ENCODE peak calls at places on chromosomes 4 and X, in eight cellular contexts. F is DND-41, S is HCT116, E is NT2/D1, M is fibroblast of lung, W is astrocyte, Q is IMR-90, Y is keratinocyte. K is an unnamed sample.

GRCh38 chr4:51850294-51850693 is 7.3 kb downstream of the DCUN1D4 start:
- DNase-seq in F (no peak), S (no peak), E (no peak), M (no peak), W (no peak), Q (no peak), Y (no peak), K (no peak)

GRCh38 chr4:12852338-12853307 is 631.5 kb downstream of the RAB28 start:
- DNase-seq in F (no peak), S (peak; percentile 63), E (peak; percentile 51), M (peak; percentile 74), W (peak; percentile 47), Q (peak; percentile 52), Y (peak; percentile 4), K (peak; percentile 73)

GRCh38 chr4:115720611-115721010 is 607.2 kb upstream of the NDST4 start:
- DNase-seq in F (no peak), S (no peak), E (no peak), M (no peak), W (peak; percentile 6), Q (no peak), Y (peak; percentile 4), K (peak; percentile 46)

GRCh38 chrX:143306991-143307965 is 210.0 kb downstream of the SPANXN3 start:
- DNase-seq in F (no peak), S (no peak), E (no peak), M (no peak), W (no peak), Q (no peak), Y (no peak), K (no peak)

GRCh38 chrX:47204970-47205369 is 11.3 kb downstream of the UBA1 start:
- DNase-seq in F (no peak), S (no peak), E (no peak), M (no peak), W (no peak), Q (no peak), Y (no peak), K (no peak)

GRCh38 chr4:139368990-139369389 is 66.7 kb upstream of the NDUFC1 start:
- DNase-seq in F (no peak), S (no peak), E (no peak), M (no peak), W (peak; percentile 48), Q (no peak), Y (no peak), K (no peak)

GRCh38 chrX:18755651-18756050 is 48.2 kb downstream of the PPEF1 start:
- DNase-seq in F (no peak), S (no peak), E (no peak), M (no peak), W (no peak), Q (no peak), Y (no peak), K (no peak)

GRCh38 chr4:81457921-81458520 is 13.7 kb downstream of the RASGEF1B start:
- DNase-seq in F (no peak), S (no peak), E (no peak), M (no peak), W (no peak), Q (no peak), Y (no peak), K (no peak)

GRCh38 chr4:156949373-156949814 is 22.2 kb downstream of the PDGFC start:
- DNase-seq in F (no peak), S (no peak), E (no peak), M (peak; percentile 89), W (peak; percentile 95), Q (peak; percentile 80), Y (no peak), K (peak; percentile 88)

GRCh38 chr4:33134366-33134765 is 2414.2 kb downstream of the PCDH7 start:
- DNase-seq in F (no peak), S (no peak), E (no peak), M (no peak), W (no peak), Q (no peak), Y (no peak), K (no peak)

GRCh38 chr4:110108470-110108869 is 89.9 kb downstream of the ELOVL6 start:
- DNase-seq in F (no peak), S (no peak), E (no peak), M (no peak), W (no peak), Q (no peak), Y (no peak), K (no peak)

GRCh38 chr4:138910914-138911336 is 104.7 kb upstream of the NOCT start:
- DNase-seq in F (no peak), S (no peak), E (peak; percentile 80), M (peak; percentile 90), W (peak; percentile 79), Q (peak; percentile 86), Y (peak; percentile 11), K (peak; percentile 83)

GRCh38 chrX:27884654-27885053 is 76.9 kb downstream of the MAGEB10 start:
- DNase-seq in F (no peak), S (no peak), E (no peak), M (no peak), W (no peak), Q (no peak), Y (no peak), K (no peak)

GRCh38 chr4:38078590-38079381 is 118.6 kb downstream of the PTTG2 start:
- DNase-seq in F (no peak), S (no peak), E (no peak), M (peak; percentile 95), W (peak; percentile 81), Q (peak; percentile 94), Y (no peak), K (peak; percentile 59)

GRCh38 chrX:106300239-106300638 is 132.1 kb downstream of the PWWP3B start:
- DNase-seq in F (no peak), S (peak; percentile 92), E (no peak), M (no peak), W (peak; percentile 56), Q (no peak), Y (peak; percentile 85), K (peak; percentile 96)

GRCh38 chr4:26576171-26576829 is 7.6 kb upstream of the TBC1D19 start:
- DNase-seq in F (no peak), S (no peak), E (no peak), M (peak; percentile 86), W (peak; percentile 80), Q (peak; percentile 62), Y (no peak), K (peak; percentile 6)

GRCh38 chr4:7762376-7763040 is 177.2 kb downstream of the AFAP1 start:
- DNase-seq in F (no peak), S (no peak), E (no peak), M (no peak), W (no peak), Q (no peak), Y (no peak), K (no peak)

GRCh38 chr4:151205722-151206121 is 71.2 kb upstream of the PRSS48 start:
- DNase-seq in F (no peak), S (no peak), E (no peak), M (no peak), W (no peak), Q (no peak), Y (no peak), K (no peak)

GRCh38 chr4:151207186-151207585 is 69.8 kb upstream of the PRSS48 start:
- DNase-seq in F (no peak), S (no peak), E (no peak), M (no peak), W (no peak), Q (no peak), Y (no peak), K (no peak)

GRCh38 chr4:151204925-151205524 is 71.9 kb upstream of the PRSS48 start:
- DNase-seq in F (no peak), S (no peak), E (no peak), M (no peak), W (no peak), Q (no peak), Y (no peak), K (no peak)

GRCh38 chr4:151207868-151208267 is 69.1 kb upstream of the PRSS48 start:
- DNase-seq in F (no peak), S (no peak), E (no peak), M (no peak), W (no peak), Q (no peak), Y (no peak), K (no peak)

GRCh38 chr4:151206241-151207005 is 70.5 kb upstream of the PRSS48 start:
- DNase-seq in F (no peak), S (no peak), E (no peak), M (no peak), W (no peak), Q (no peak), Y (no peak), K (no peak)
- H3K9ac ChIP-seq in F (no peak overlapping the region), S (no peak overlapping the region), E (no peak overlapping the region), M (no peak overlapping the region), W (no peak overlapping the region), Q (no peak overlapping the region), Y (no peak overlapping the region), K (no peak overlapping the region)

DNA sequence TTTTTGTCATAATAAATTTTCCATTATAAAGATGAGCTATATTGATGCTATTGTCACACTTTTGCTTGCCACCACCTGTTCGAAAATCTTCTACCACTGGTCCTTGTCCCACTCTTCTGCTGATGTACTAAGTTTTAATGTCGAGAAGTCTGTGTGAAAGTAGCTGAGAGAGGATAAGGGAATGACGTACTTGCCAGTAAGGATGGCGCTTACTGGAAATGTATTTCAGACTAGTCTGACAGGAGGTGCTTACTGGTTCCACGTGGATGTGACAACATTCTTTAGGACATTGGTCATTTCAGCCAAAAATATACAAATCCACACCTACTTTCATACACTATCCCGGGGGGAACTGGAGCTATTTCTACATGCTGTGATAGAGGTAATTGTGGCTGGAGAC is 132.7 kb upstream of the NR3C2 start:
- DNase-seq in F (no peak), S (no peak), E (no peak), M (no peak), W (no peak), Q (no peak), Y (no peak), K (no peak)
- H3K9ac ChIP-seq in F (no peak overlapping the region), S (no peak overlapping the region), E (no peak overlapping the region), M (no peak overlapping the region), W (no peak overlapping the region), Q (no peak overlapping the region), Y (no peak overlapping the region), K (no peak overlapping the region)

DNA sequence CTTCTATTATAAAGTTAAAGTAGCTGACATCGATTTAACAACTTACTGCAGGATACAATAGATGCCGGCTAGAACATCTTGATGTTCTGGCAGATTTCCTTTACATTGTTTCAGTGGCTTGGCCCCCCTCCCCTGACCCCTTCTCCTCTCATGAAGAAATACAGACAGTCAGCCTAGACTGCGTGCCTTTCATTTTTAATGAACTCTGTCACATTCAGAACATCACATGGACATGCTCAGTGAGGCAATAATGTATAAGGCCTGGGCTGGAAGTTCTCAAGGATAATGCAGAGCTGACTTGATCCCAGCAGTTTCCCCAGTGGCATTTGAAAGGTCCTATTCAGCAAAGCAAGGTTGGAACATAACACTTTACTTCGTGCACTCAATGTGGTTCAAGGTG is 239.2 kb downstream of the ANK2 start:
- DNase-seq in F (no peak), S (no peak), E (no peak), M (peak; percentile 14), W (peak; percentile 33), Q (no peak), Y (no peak), K (no peak)
- H3K9ac ChIP-seq in F (no peak overlapping the region), S (no peak overlapping the region), E (no peak overlapping the region), M (no peak overlapping the region), W (no peak overlapping the region), Q (no peak overlapping the region), Y (no peak overlapping the region), K (no peak overlapping the region)

DNA sequence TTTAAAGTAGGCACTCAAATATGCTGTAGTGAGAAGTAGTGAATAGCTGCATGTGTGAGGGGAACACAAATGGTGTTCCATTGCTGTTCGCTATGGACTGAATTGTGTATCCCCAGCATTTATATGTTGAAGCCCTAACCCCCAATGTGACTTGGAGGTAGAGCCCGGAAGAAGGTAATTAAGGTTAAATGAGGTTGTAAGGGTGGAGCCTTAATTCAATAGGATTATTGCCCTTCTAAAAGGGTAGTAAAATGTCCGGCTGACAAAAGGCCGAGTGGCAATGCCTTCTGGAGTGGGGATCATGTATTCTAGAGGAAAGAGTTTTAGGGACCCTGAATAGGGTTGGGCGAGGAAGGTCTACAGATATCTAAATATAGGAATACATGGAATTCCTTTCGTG is 168.9 kb upstream of the NUDT10 start:
- DNase-seq in F (no peak), S (no peak), E (no peak), M (no peak), W (no peak), Q (no peak), Y (no peak), K (no peak)
- H3K9ac ChIP-seq in F (no peak overlapping the region), S (no peak overlapping the region), E (no peak overlapping the region), M (no peak overlapping the region), W (no peak overlapping the region), Q (no peak overlapping the region), Y (no peak overlapping the region), K (no peak overlapping the region)